ENCODE peak calls at places on chromosomes 3 and 15, in six cellular contexts. E is GM20000, G is IMR-90, T is endothelial cell of umbilical vein, L is fibroblast of the aortic adventitia, D is bronchial epithelial cell. Q is an unnamed sample.

GRCh38 chr15:31513178-31513577 is 186.5 kb downstream of the KLF13 start:
- DNase-seq in E (no peak), L (no peak), D (no peak), G (no peak), T (no peak), Q (no peak)

GRCh38 chr15:65824941-65825544 is 33.0 kb upstream of the DENND4A start:
- DNase-seq in E (no peak), T (no peak), G (peak), L (peak), D (peak), Q (no peak)

GRCh38 chr3:127162947-127163645 is 29.8 kb upstream of the PRR23E start:
- DNase-seq in G (no peak), L (no peak), D (no peak), E (no peak), T (no peak), Q (peak)

GRCh38 chr15:79170256-79170664 is 79.7 kb upstream of the RASGRF1 start:
- DNase-seq in E (no peak), L (peak), D (peak), G (no peak), T (no peak), Q (no peak)

GRCh38 chr3:9732080-9732752 is 681 bp downstream of the BRPF1 start:
- DNase-seq in D (no peak), L (no peak), T (peak), E (peak), G (no peak), Q (no peak)

GRCh38 chr15:82174471-82174870 is 88.1 kb downstream of the EFL1 start:
- DNase-seq in E (no peak), T (no peak), D (no peak), G (no peak), L (no peak), Q (no peak)

GRCh38 chr15:41969851-41970431 is 2.4 kb downstream of the EHD4 start:
- DNase-seq in T (peak), E (peak), L (no peak), G (no peak), D (peak), Q (no peak)

GRCh38 chr3:42778644-42779043 is 5.6 kb upstream of the CCDC13 start:
- DNase-seq in D (no peak), G (peak), L (peak), T (no peak), E (no peak), Q (no peak)

GRCh38 chr3:128348805-128349531 is 117.7 kb downstream of the DNAJB8 start:
- DNase-seq in L (peak), T (peak), G (peak), D (no peak), E (no peak), Q (no peak)

GRCh38 chr3:56887402-56888025 is 85.8 kb upstream of the ARHGEF3 start:
- DNase-seq in D (no peak), E (no peak), G (no peak), L (no peak), T (no peak), Q (no peak)

GRCh38 chr3:146280859-146281258 is 30.0 kb upstream of the PLSCR4 start:
- DNase-seq in E (no peak), G (peak), T (no peak), D (no peak), L (peak), Q (no peak)

GRCh38 chr3:192422998-192423349 is 304.4 kb downstream of the FGF12 start:
- DNase-seq in L (no peak), T (peak), E (no peak), G (no peak), D (no peak), Q (no peak)

GRCh38 chr3:152349397-152349796 is 80.7 kb downstream of the MBNL1 start:
- DNase-seq in T (no peak), D (peak), E (no peak), G (peak), L (peak), Q (no peak)

GRCh38 chr15:91255788-91256187 is 155.7 kb downstream of the SV2B start:
- DNase-seq in E (no peak), D (no peak), T (no peak), L (no peak), G (no peak), Q (no peak)

GRCh38 chr3:115913069-115913686 is 289.9 kb downstream of the GAP43 start:
- DNase-seq in G (peak), L (peak), D (peak), E (no peak), T (no peak), Q (no peak)

GRCh38 chr3:3259181-3259580 is 79.7 kb upstream of the CRBN start:
- DNase-seq in G (no peak), T (no peak), L (no peak), D (peak), E (no peak), Q (no peak)

GRCh38 chr15:33154366-33155166 is 39.9 kb downstream of the FMN1 start:
- DNase-seq in E (no peak), G (peak), T (no peak), L (no peak), D (peak), Q (no peak)

GRCh38 chr3:86180696-86181095 is 810.3 kb downstream of the VGLL3 start:
- DNase-seq in L (no peak), G (no peak), E (no peak), T (no peak), D (peak), Q (no peak)

GRCh38 chr3:184769771-184770170 is 42.2 kb upstream of the VPS8 start:
- DNase-seq in T (no peak), E (no peak), L (no peak), D (peak), G (no peak), Q (no peak)

GRCh38 chr3:128145279-128145678 is 8.0 kb upstream of the EEFSEC start:
- DNase-seq in T (no peak), D (no peak), G (no peak), E (no peak), L (no peak), Q (no peak)

GRCh38 chr3:37925157-37925556 is 63.5 kb downstream of the CTDSPL start:
- DNase-seq in G (no peak), L (no peak), E (no peak), D (no peak), T (no peak), Q (no peak)

GRCh38 chr3:138914870-138915502 is 32.0 kb downstream of the FOXL2 start:
- DNase-seq in D (peak), T (peak), E (peak), L (peak), G (peak), Q (no peak)

GRCh38 chr15:89648106-89649012 is 6.9 kb downstream of the KIF7 start:
- DNase-seq in E (no peak), T (no peak), G (no peak), D (no peak), L (no peak), Q (no peak)

GRCh38 chr3:125359700-125360099 is 15.4 kb downstream of the ZNF148 start:
- DNase-seq in L (no peak), D (no peak), E (no peak), T (no peak), G (no peak), Q (no peak)

GRCh38 chr3:194936659-194937058 is 251.0 kb downstream of the FAM43A start:
- DNase-seq in E (no peak), G (no peak), D (no peak), T (no peak), L (no peak), Q (no peak)

GRCh38 chr3:196694202-196694638 is 17.8 kb downstream of the CEP19 start:
- DNase-seq in D (peak), E (peak), L (peak), G (peak), T (no peak), Q (no peak)

GRCh38 chr15:88650556-88650955 is 11.7 kb downstream of the ISG20 start:
- DNase-seq in G (no peak), D (no peak), T (no peak), L (no peak), E (no peak), Q (no peak)

GRCh38 chr3:69370156-69370944 is 15.5 kb downstream of the FRMD4B start:
- DNase-seq in T (peak), D (peak), E (no peak), G (no peak), L (no peak), Q (no peak)

GRCh38 chr3:128784228-128784627 is 58.2 kb downstream of the RAB7A start:
- DNase-seq in L (no peak), E (no peak), D (no peak), T (peak), G (no peak), Q (peak)

GRCh38 chr3:11603628-11604027 is 40.1 kb downstream of the VGLL4 start:
- DNase-seq in E (no peak), D (no peak), T (peak), L (peak), G (peak), Q (no peak)

GRCh38 chr3:138043266-138044029 is 33.5 kb downstream of the CLDN18 start:
- DNase-seq in G (peak), D (peak), T (no peak), L (peak), E (no peak), Q (no peak)

GRCh38 chr15:25501828-25502446 is 63.1 kb upstream of the UBE3A start:
- DNase-seq in L (peak), T (peak), G (peak), D (peak), E (no peak), Q (no peak)

GRCh38 chr3:115834068-115834467 is 210.8 kb downstream of the GAP43 start:
- DNase-seq in D (peak), T (no peak), E (no peak), L (peak), G (peak), Q (no peak)

GRCh38 chr3:171488479-171488878 is 28.3 kb upstream of the TNIK start:
- DNase-seq in L (no peak), E (no peak), T (no peak), D (peak), G (no peak), Q (no peak)

GRCh38 chr3:64187065-64187959 is 38.0 kb downstream of the PRICKLE2 start:
- DNase-seq in E (no peak), G (peak), T (peak), L (peak), D (peak), Q (no peak)

GRCh38 chr3:71423151-71423906 is 160.2 kb downstream of the FOXP1 start:
- DNase-seq in G (no peak), T (peak), L (peak), D (peak), E (no peak), Q (no peak)

GRCh38 chr3:66378256-66378655 is 122.6 kb downstream of the LRIG1 start:
- DNase-seq in D (no peak), L (peak), G (peak), E (no peak), T (peak), Q (peak)

GRCh38 chr3:196757876-196758739 is 18.5 kb downstream of the PAK2 start:
- DNase-seq in G (peak), L (peak), E (no peak), D (peak), T (peak), Q (no peak)

GRCh38 chr3:106552401-106553043 is 683.7 kb upstream of the CBLB start:
- DNase-seq in E (no peak), G (no peak), D (no peak), T (no peak), L (no peak), Q (no peak)

GRCh38 chr3:194587438-194587931 is 45.7 kb downstream of the TMEM44 start:
- DNase-seq in L (peak), E (no peak), D (no peak), T (peak), G (peak), Q (no peak)

DNA sequence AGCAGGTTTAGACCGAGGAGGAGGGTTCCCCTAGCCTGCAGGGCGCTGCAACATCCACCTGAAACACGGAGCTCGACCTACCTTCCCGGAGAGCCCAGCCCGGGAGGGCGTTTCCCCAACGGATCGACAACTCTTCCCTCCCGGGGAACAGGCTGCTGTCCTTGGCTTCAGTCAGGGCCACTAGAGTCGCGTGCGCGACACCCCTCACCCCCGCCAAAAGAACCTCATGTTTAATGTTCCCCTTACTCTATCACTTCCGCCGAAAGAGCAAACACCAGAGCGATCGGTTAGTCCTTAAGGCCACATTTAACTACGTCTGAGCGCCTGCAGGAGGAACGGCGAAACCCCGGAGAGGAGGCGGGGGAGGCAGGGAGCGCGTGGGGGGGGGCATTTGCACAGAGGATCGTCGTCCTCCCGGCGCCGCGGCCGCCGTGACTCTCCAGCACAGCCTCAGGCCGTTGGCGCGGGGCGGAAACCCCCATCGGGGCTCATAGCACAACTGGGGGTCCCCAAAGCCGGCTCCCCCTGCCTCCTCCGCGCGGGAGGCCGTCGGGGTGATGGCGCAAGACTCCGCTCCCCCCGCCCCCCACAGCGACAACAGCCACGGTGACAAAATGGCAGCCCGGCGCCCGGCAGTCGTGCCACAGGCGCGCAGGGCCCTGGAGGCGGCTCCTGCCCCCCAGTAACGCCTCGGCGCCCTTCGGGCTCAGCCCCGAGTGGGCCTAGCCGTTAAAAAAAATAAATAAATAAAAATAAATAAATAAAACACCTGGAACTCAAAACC is 3.2 kb downstream of the ANP32A start:
- DNase-seq in L (peak), D (peak), E (peak), G (peak), T (peak), Q (peak)
- TF ChIP-seq CTCF in L (no peak), D (no peak), E (no peak), G (no peak), T (no peak), Q (no peak)

GRCh38 chr15:58548308-58549012 is 116.7 kb downstream of the LIPC start:
- DNase-seq in L (no peak), D (no peak), T (no peak), G (no peak), E (no peak), Q (no peak)

GRCh38 chr15:58546066-58546591 is 114.3 kb downstream of the LIPC start:
- DNase-seq in L (no peak), T (no peak), D (no peak), E (no peak), G (no peak), Q (no peak)

GRCh38 chr15:58549013-58549779 is 117.4 kb downstream of the LIPC start:
- DNase-seq in E (no peak), G (peak), T (no peak), D (no peak), L (peak), Q (no peak)

GRCh38 chr15:58546635-58547627 is 115.1 kb downstream of the LIPC start:
- DNase-seq in L (peak), G (peak), E (no peak), T (peak), D (peak), Q (no peak)

GRCh38 chr15:58547628-58548307 is 116.0 kb downstream of the LIPC start:
- DNase-seq in L (no peak), G (no peak), E (no peak), T (no peak), D (no peak), Q (no peak)
- TF ChIP-seq CTCF in L (no peak), G (no peak), E (no peak), T (no peak), D (no peak), Q (no peak)

GRCh38 chr15:22902578-22902977 is 64.1 kb downstream of the NIPA2 start:
- DNase-seq in T (no peak), E (no peak), L (no peak), G (no peak), D (no peak), Q (no peak)
- TF ChIP-seq CTCF in T (no peak), E (peak), L (no peak), G (no peak), D (no peak), Q (no peak)

GRCh38 chr15:34620122-34620521 is 36.7 kb upstream of the GOLGA8B start:
- DNase-seq in G (no peak), T (no peak), D (no peak), E (no peak), L (no peak), Q (no peak)

GRCh38 chr15:34613997-34614396 is 30.5 kb upstream of the GOLGA8B start:
- DNase-seq in D (no peak), E (no peak), L (no peak), T (no peak), G (no peak), Q (no peak)

GRCh38 chr15:34619151-34619550 is 35.7 kb upstream of the GOLGA8B start:
- DNase-seq in E (no peak), D (no peak), G (no peak), L (no peak), T (no peak), Q (no peak)

GRCh38 chr15:34618073-34618472 is 34.6 kb upstream of the GOLGA8B start:
- DNase-seq in T (no peak), G (no peak), L (no peak), D (no peak), E (no peak), Q (no peak)

DNA sequence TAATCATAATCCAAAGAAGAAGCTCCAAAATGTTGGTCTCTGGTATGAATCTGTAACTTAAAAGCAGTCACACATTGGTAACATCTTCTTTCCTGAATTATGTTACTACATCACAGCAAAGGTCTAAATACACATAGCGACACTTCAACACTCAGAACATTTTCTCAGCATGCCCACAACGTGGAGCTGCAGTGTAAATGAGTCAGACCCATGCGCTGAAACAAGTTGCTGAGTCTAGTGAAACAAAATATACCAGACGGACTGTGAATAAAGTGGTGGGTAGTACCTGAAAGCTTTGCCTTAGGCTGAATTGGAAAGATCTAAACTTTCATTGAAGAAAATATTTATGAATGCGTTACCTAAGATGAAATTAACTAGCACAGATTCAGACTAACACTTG is 33.2 kb upstream of the GOLGA8B start:
- DNase-seq in E (no peak), G (peak), L (peak), D (peak), T (peak), Q (no peak)
- TF ChIP-seq CTCF in E (no peak), G (peak), L (peak), D (peak), T (no peak), Q (peak)

GRCh38 chr3:154684021-154684420 is 254.0 kb upstream of the GPR149 start:
- DNase-seq in L (no peak), E (no peak), D (no peak), G (no peak), T (no peak), Q (no peak)
- TF ChIP-seq CTCF in L (no peak), E (no peak), D (no peak), G (no peak), T (no peak), Q (peak)

DNA sequence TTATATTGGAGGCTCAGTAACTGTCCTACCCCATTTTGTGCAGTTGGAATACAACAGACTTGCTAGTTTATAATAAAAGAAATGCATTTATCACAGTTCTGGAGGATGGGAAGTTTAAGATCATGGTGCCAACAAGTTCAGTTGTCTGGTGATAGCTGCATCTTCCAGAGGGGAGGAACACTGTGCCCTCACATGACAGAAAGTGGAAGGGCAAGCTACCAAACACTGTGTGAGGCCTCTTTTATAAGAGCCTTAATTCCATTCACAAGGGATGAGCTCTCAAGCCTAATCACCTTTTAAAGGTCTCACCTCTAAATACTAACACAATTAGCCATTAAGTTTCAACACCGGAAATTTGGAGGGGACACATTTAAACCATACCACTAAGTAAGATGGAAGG is 1073.9 kb downstream of the PLOD2 start:
- DNase-seq in G (no peak), T (no peak), L (no peak), E (no peak), D (no peak), Q (no peak)
- TF ChIP-seq CTCF in G (no peak), T (no peak), L (no peak), E (no peak), D (no peak), Q (no peak)

GRCh38 chr15:70424937-70425411 is 327.3 kb upstream of the TLE3 start:
- DNase-seq in T (no peak), D (no peak), G (no peak), L (no peak), E (no peak), Q (no peak)

GRCh38 chr15:70427531-70428120 is 329.9 kb upstream of the TLE3 start:
- DNase-seq in L (peak), D (peak), T (no peak), G (no peak), E (no peak), Q (no peak)

GRCh38 chr15:70428211-70428822 is 330.6 kb upstream of the TLE3 start:
- DNase-seq in L (no peak), T (no peak), E (no peak), G (no peak), D (no peak), Q (no peak)

GRCh38 chr15:70426065-70426821 is 328.5 kb upstream of the TLE3 start:
- DNase-seq in E (no peak), G (peak), T (no peak), L (peak), D (peak), Q (no peak)

DNA sequence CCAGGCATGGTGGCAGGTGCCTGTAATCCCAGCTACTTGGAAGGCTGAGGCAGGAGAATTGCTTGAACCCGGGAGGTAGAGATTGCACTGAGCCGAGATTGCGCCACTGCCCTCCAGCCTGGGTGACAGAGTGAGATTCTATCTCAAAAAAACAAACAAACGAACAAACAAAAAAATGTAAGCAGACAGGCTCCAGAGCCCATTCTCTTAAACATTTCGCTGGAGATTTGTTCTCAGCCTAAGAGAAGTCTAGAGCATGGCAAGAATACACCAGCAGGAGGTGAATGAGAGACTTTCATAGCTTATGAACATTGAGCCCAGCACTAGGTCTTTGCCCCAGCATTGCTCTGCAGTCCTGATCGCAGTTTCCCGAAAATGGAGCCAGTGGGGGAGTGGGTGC is 329.4 kb upstream of the TLE3 start:
- DNase-seq in G (no peak), T (no peak), E (no peak), L (no peak), D (no peak), Q (no peak)
- TF ChIP-seq CTCF in G (no peak), T (no peak), E (no peak), L (peak), D (no peak), Q (peak)